ENCODE peak calls at places on chromosomes 3 and 15, in nine cellular contexts. One of them, this sample, is unnamed.
A peak's percentile ranks its signal among the peaks of the same experiment; 100 is the strongest.

GRCh38 chr3:39183231-39184080 is 8.9 kb downstream of the XIRP1 start:
- DNase-seq in fibroblast of pulmonary artery: no peak
- DNase-seq in PC-3: no peak
- DNase-seq in HL-60: no peak
- DNase-seq in AG10803: no peak
- DNase-seq in hepatocyte: no peak
- DNase-seq in heart right ventricle: no peak
- DNase-seq in colonic mucosa: no peak
- DNase-seq in thoracic aorta: no peak
- DNase-seq in this sample: no peak

GRCh38 chr3:165837058-165837525 is at the start of gene BCHE:
- DNase-seq in hepatocyte: peak; percentile 35
- DNase-seq in heart right ventricle: peak; percentile 10
- DNase-seq in PC-3: peak; percentile 38
- DNase-seq in HL-60: no peak
- DNase-seq in colonic mucosa: no peak
- DNase-seq in thoracic aorta: no peak
- DNase-seq in fibroblast of pulmonary artery: peak; percentile 86
- DNase-seq in AG10803: no peak
- DNase-seq in this sample: peak; percentile 63

GRCh38 chr3:73605388-73605787 is 19.4 kb downstream of the PDZRN3 start:
- DNase-seq in fibroblast of pulmonary artery: peak; percentile 92
- DNase-seq in hepatocyte: no peak
- DNase-seq in thoracic aorta: no peak
- DNase-seq in HL-60: no peak
- DNase-seq in AG10803: peak; percentile 96
- DNase-seq in colonic mucosa: no peak
- DNase-seq in PC-3: no peak
- DNase-seq in heart right ventricle: no peak
- DNase-seq in this sample: peak; percentile 90

GRCh38 chr3:14203521-14204079 is 25.0 kb downstream of the LSM3 start:
- DNase-seq in heart right ventricle: no peak
- DNase-seq in PC-3: peak; percentile 77
- DNase-seq in fibroblast of pulmonary artery: peak; percentile 92
- DNase-seq in HL-60: peak; percentile 79
- DNase-seq in thoracic aorta: no peak
- DNase-seq in hepatocyte: peak; percentile 87
- DNase-seq in colonic mucosa: peak; percentile 72
- DNase-seq in AG10803: peak; percentile 87
- DNase-seq in this sample: peak; percentile 45

GRCh38 chr15:72338617-72339321 is 18.8 kb upstream of the CELF6 start:
- DNase-seq in fibroblast of pulmonary artery: peak; percentile 98
- DNase-seq in colonic mucosa: no peak
- DNase-seq in AG10803: peak; percentile 97
- DNase-seq in PC-3: peak; percentile 2
- DNase-seq in HL-60: peak; percentile 26
- DNase-seq in thoracic aorta: no peak
- DNase-seq in heart right ventricle: no peak
- DNase-seq in hepatocyte: peak; percentile 26
- DNase-seq in this sample: peak; percentile 80

GRCh38 chr3:138468886-138469285 is 34.5 kb downstream of the ESYT3 start:
- DNase-seq in AG10803: peak; percentile 22
- DNase-seq in hepatocyte: no peak
- DNase-seq in PC-3: peak; percentile 77
- DNase-seq in heart right ventricle: no peak
- DNase-seq in colonic mucosa: no peak
- DNase-seq in fibroblast of pulmonary artery: no peak
- DNase-seq in thoracic aorta: no peak
- DNase-seq in HL-60: no peak
- DNase-seq in this sample: no peak

GRCh38 chr3:16286161-16286560 is 21.1 kb downstream of the OXNAD1 start:
- DNase-seq in AG10803: no peak
- DNase-seq in PC-3: no peak
- DNase-seq in heart right ventricle: no peak
- DNase-seq in thoracic aorta: no peak
- DNase-seq in colonic mucosa: no peak
- DNase-seq in fibroblast of pulmonary artery: no peak
- DNase-seq in hepatocyte: no peak
- DNase-seq in HL-60: no peak
- DNase-seq in this sample: no peak

GRCh38 chr15:63357061-63357460 is 24.6 kb downstream of the CA12 start:
- DNase-seq in fibroblast of pulmonary artery: no peak
- DNase-seq in thoracic aorta: no peak
- DNase-seq in AG10803: no peak
- DNase-seq in colonic mucosa: peak; percentile 54
- DNase-seq in heart right ventricle: no peak
- DNase-seq in hepatocyte: no peak
- DNase-seq in PC-3: no peak
- DNase-seq in HL-60: no peak
- DNase-seq in this sample: no peak

GRCh38 chr3:162538906-162539305 is 1042.3 kb downstream of the OTOL1 start:
- DNase-seq in hepatocyte: peak; percentile 51
- DNase-seq in thoracic aorta: no peak
- DNase-seq in fibroblast of pulmonary artery: no peak
- DNase-seq in AG10803: no peak
- DNase-seq in heart right ventricle: no peak
- DNase-seq in PC-3: no peak
- DNase-seq in HL-60: no peak
- DNase-seq in colonic mucosa: no peak
- DNase-seq in this sample: peak; percentile 14

GRCh38 chr3:182487621-182488020 is 305.7 kb upstream of the ATP11B start:
- DNase-seq in PC-3: peak; percentile 42
- DNase-seq in AG10803: no peak
- DNase-seq in heart right ventricle: no peak
- DNase-seq in colonic mucosa: no peak
- DNase-seq in thoracic aorta: no peak
- DNase-seq in HL-60: no peak
- DNase-seq in hepatocyte: no peak
- DNase-seq in fibroblast of pulmonary artery: no peak
- DNase-seq in this sample: no peak

GRCh38 chr3:148420251-148420650 is 277.5 kb upstream of the AGTR1 start:
- DNase-seq in colonic mucosa: no peak
- DNase-seq in PC-3: no peak
- DNase-seq in hepatocyte: no peak
- DNase-seq in thoracic aorta: no peak
- DNase-seq in fibroblast of pulmonary artery: no peak
- DNase-seq in heart right ventricle: no peak
- DNase-seq in AG10803: no peak
- DNase-seq in HL-60: no peak
- DNase-seq in this sample: no peak

GRCh38 chr3:14425574-14426304 is 23.3 kb downstream of the SLC6A6 start:
- DNase-seq in thoracic aorta: no peak
- DNase-seq in hepatocyte: no peak
- DNase-seq in heart right ventricle: no peak
- DNase-seq in colonic mucosa: no peak
- DNase-seq in AG10803: no peak
- DNase-seq in PC-3: peak; percentile 61
- DNase-seq in fibroblast of pulmonary artery: no peak
- DNase-seq in HL-60: peak; percentile 79
- DNase-seq in this sample: no peak

GRCh38 chr15:87874896-87875661 is 381.5 kb downstream of the NTRK3 start:
- DNase-seq in heart right ventricle: no peak
- DNase-seq in colonic mucosa: no peak
- DNase-seq in HL-60: no peak
- DNase-seq in PC-3: no peak
- DNase-seq in AG10803: peak; percentile 88
- DNase-seq in thoracic aorta: no peak
- DNase-seq in fibroblast of pulmonary artery: peak; percentile 17
- DNase-seq in hepatocyte: peak; percentile 55
- DNase-seq in this sample: no peak

GRCh38 chr3:187025254-187025655 is 94.9 kb downstream of the ST6GAL1 start:
- DNase-seq in hepatocyte: no peak
- DNase-seq in heart right ventricle: no peak
- DNase-seq in AG10803: no peak
- DNase-seq in HL-60: no peak
- DNase-seq in colonic mucosa: no peak
- DNase-seq in fibroblast of pulmonary artery: no peak
- DNase-seq in PC-3: no peak
- DNase-seq in thoracic aorta: no peak
- DNase-seq in this sample: no peak

GRCh38 chr3:14780927-14781507 is 37.7 kb upstream of the FGD5 start:
- DNase-seq in PC-3: peak; percentile 74
- DNase-seq in AG10803: peak; percentile 49
- DNase-seq in colonic mucosa: peak; percentile 57
- DNase-seq in fibroblast of pulmonary artery: peak; percentile 63
- DNase-seq in heart right ventricle: peak; percentile 61
- DNase-seq in hepatocyte: peak; percentile 82
- DNase-seq in thoracic aorta: no peak
- DNase-seq in HL-60: peak; percentile 78
- DNase-seq in this sample: no peak

GRCh38 chr3:30073622-30074021 is 532.8 kb upstream of the TGFBR2 start:
- DNase-seq in colonic mucosa: peak; percentile 49
- DNase-seq in hepatocyte: peak; percentile 46
- DNase-seq in heart right ventricle: no peak
- DNase-seq in AG10803: no peak
- DNase-seq in thoracic aorta: no peak
- DNase-seq in PC-3: peak; percentile 40
- DNase-seq in fibroblast of pulmonary artery: peak; percentile 6
- DNase-seq in HL-60: no peak
- DNase-seq in this sample: peak; percentile 8

GRCh38 chr3:134526319-134526718 is 40.5 kb downstream of the CEP63 start:
- DNase-seq in fibroblast of pulmonary artery: no peak
- DNase-seq in colonic mucosa: no peak
- DNase-seq in hepatocyte: no peak
- DNase-seq in PC-3: no peak
- DNase-seq in HL-60: no peak
- DNase-seq in thoracic aorta: no peak
- DNase-seq in heart right ventricle: no peak
- DNase-seq in AG10803: no peak
- DNase-seq in this sample: no peak

DNA sequence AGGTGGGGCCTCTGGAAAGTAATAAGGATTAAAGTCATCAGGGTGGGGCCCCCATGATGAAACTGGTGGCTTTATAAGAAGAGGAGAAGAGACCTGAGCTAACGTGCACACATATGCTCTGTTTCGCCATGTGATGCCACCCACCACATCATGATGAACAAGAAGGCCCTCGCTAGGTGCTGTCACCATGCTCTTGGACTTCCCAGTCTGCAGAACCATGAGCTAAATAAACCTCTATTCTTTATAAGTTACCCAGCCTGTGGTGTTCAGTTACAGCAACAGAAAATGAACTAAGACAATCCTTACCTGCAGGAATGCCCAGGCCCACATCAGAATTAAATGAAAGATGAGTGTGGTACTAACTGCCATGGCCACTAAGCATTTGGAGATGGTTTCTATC is 79.8 kb downstream of the ADCY5 start:
- DNase-seq in thoracic aorta: no peak
- DNase-seq in HL-60: no peak
- DNase-seq in colonic mucosa: no peak
- DNase-seq in AG10803: no peak
- DNase-seq in heart right ventricle: no peak
- DNase-seq in PC-3: no peak
- DNase-seq in fibroblast of pulmonary artery: no peak
- DNase-seq in hepatocyte: no peak
- DNase-seq in this sample: no peak
- H3K4me3 ChIP-seq in thoracic aorta: no peak overlapping the region
- H3K4me3 ChIP-seq in HL-60: no peak overlapping the region
- H3K4me3 ChIP-seq in colonic mucosa: no peak overlapping the region
- H3K4me3 ChIP-seq in AG10803: no peak overlapping the region
- H3K4me3 ChIP-seq in heart right ventricle: no peak overlapping the region
- H3K4me3 ChIP-seq in PC-3: no peak overlapping the region
- H3K4me3 ChIP-seq in fibroblast of pulmonary artery: no peak overlapping the region
- H3K4me3 ChIP-seq in hepatocyte: no peak overlapping the region
- H3K4me3 ChIP-seq in this sample: no peak overlapping the region

GRCh38 chr3:44030690-44031344 is 210.9 kb upstream of the TOPAZ1 start:
- DNase-seq in colonic mucosa: no peak
- DNase-seq in fibroblast of pulmonary artery: no peak
- DNase-seq in hepatocyte: no peak
- DNase-seq in AG10803: peak; percentile 53
- DNase-seq in HL-60: no peak
- DNase-seq in PC-3: peak; percentile 25
- DNase-seq in heart right ventricle: no peak
- DNase-seq in thoracic aorta: no peak
- DNase-seq in this sample: peak; percentile 32
- H3K4me3 ChIP-seq in colonic mucosa: no peak overlapping the region
- H3K4me3 ChIP-seq in fibroblast of pulmonary artery: no peak overlapping the region
- H3K4me3 ChIP-seq in hepatocyte: no peak overlapping the region
- H3K4me3 ChIP-seq in AG10803: no peak overlapping the region
- H3K4me3 ChIP-seq in HL-60: no peak overlapping the region
- H3K4me3 ChIP-seq in PC-3: no peak overlapping the region
- H3K4me3 ChIP-seq in heart right ventricle: no peak overlapping the region
- H3K4me3 ChIP-seq in thoracic aorta: no peak overlapping the region
- H3K4me3 ChIP-seq in this sample: no peak overlapping the region

GRCh38 chr3:3802021-3802420 is 2.8 kb downstream of the LRRN1 start:
- DNase-seq in colonic mucosa: no peak
- DNase-seq in heart right ventricle: no peak
- DNase-seq in thoracic aorta: no peak
- DNase-seq in HL-60: no peak
- DNase-seq in fibroblast of pulmonary artery: no peak
- DNase-seq in hepatocyte: peak; percentile 7
- DNase-seq in PC-3: no peak
- DNase-seq in AG10803: no peak
- DNase-seq in this sample: no peak
- H3K4me3 ChIP-seq in colonic mucosa: no peak overlapping the region
- H3K4me3 ChIP-seq in heart right ventricle: no peak overlapping the region
- H3K4me3 ChIP-seq in thoracic aorta: no peak overlapping the region
- H3K4me3 ChIP-seq in HL-60: no peak overlapping the region
- H3K4me3 ChIP-seq in fibroblast of pulmonary artery: no peak overlapping the region
- H3K4me3 ChIP-seq in hepatocyte: peak overlapping the region; percentile 96
- H3K4me3 ChIP-seq in PC-3: no peak overlapping the region
- H3K4me3 ChIP-seq in AG10803: no peak overlapping the region
- H3K4me3 ChIP-seq in this sample: no peak overlapping the region

GRCh38 chr15:90953947-90954711 is 555 bp upstream of the RCCD1 start:
- DNase-seq in thoracic aorta: no peak
- DNase-seq in HL-60: no peak
- DNase-seq in hepatocyte: no peak
- DNase-seq in PC-3: no peak
- DNase-seq in AG10803: no peak
- DNase-seq in fibroblast of pulmonary artery: no peak
- DNase-seq in colonic mucosa: no peak
- DNase-seq in heart right ventricle: no peak
- DNase-seq in this sample: no peak
- H3K4me3 ChIP-seq in thoracic aorta: peak overlapping the region; percentile 88
- H3K4me3 ChIP-seq in HL-60: no peak overlapping the region
- H3K4me3 ChIP-seq in hepatocyte: no peak overlapping the region
- H3K4me3 ChIP-seq in PC-3: no peak overlapping the region
- H3K4me3 ChIP-seq in AG10803: peak overlapping the region; percentile 92
- H3K4me3 ChIP-seq in fibroblast of pulmonary artery: peak overlapping the region; percentile 89
- H3K4me3 ChIP-seq in colonic mucosa: peak overlapping the region; percentile 85
- H3K4me3 ChIP-seq in heart right ventricle: peak overlapping the region; percentile 87
- H3K4me3 ChIP-seq in this sample: peak overlapping the region; percentile 83